ENCODE peak calls at places on chromosomes 1 and 21, in seven cellular contexts. L is BE2C, Z is GM20000, I is Calu3, O is HFF-Myc, W is AG09319, V is PC-3. G is an unnamed sample.

GRCh38 chr21:34592120-34592561 is 22.8 kb downstream of the RCAN1 start:
- DNase-seq in I (no peak), W (no peak), Z (no peak), O (no peak), V (no peak), L (no peak), G (no peak)

GRCh38 chr1:234919061-234919755 is 209.4 kb downstream of the TOMM20 start:
- DNase-seq in W (no peak), Z (no peak), V (no peak), O (no peak), I (no peak), L (no peak), G (no peak)

GRCh38 chr1:201153474-201154388 is 543 bp downstream of the TMEM9 start:
- DNase-seq in Z (no peak), O (no peak), I (no peak), L (no peak), W (no peak), V (peak), G (no peak)

GRCh38 chr1:22643381-22643780 is at the start of gene C1QC:
- DNase-seq in W (no peak), I (no peak), O (no peak), V (no peak), Z (no peak), L (no peak), G (no peak)

GRCh38 chr1:219374636-219375035 is 201.0 kb downstream of the LYPLAL1 start:
- DNase-seq in L (no peak), V (no peak), Z (no peak), I (no peak), W (no peak), O (no peak), G (no peak)

GRCh38 chr1:199449221-199449620 is 578.3 kb upstream of the NR5A2 start:
- DNase-seq in I (no peak), O (no peak), W (no peak), L (no peak), Z (no peak), V (no peak), G (no peak)

GRCh38 chr1:156090138-156090821 is 8.0 kb upstream of the MEX3A start:
- DNase-seq in O (no peak), I (no peak), Z (no peak), L (no peak), W (no peak), V (no peak), G (no peak)

GRCh38 chr1:17635811-17636210 is 96.3 kb downstream of the ARHGEF10L start:
- DNase-seq in W (no peak), Z (no peak), L (no peak), O (no peak), V (no peak), I (no peak), G (no peak)

GRCh38 chr21:16587671-16588379 is 858.0 kb downstream of the USP25 start:
- DNase-seq in O (no peak), I (no peak), L (peak), Z (no peak), W (no peak), V (peak), G (no peak)

GRCh38 chr1:6601865-6602668 is 602 bp downstream of the KLHL21 start:
- DNase-seq in V (peak), O (no peak), W (no peak), L (peak), I (peak), Z (peak), G (no peak)

GRCh38 chr1:6601049-6601864 is 1.4 kb downstream of the KLHL21 start:
- DNase-seq in L (no peak), W (peak), V (peak), I (peak), O (peak), Z (peak), G (no peak)

GRCh38 chr1:6603424-6603850 is 768 bp upstream of the KLHL21 start:
- DNase-seq in L (peak), O (peak), Z (peak), I (no peak), W (no peak), V (peak), G (no peak)

GRCh38 chr1:6602669-6603423 is at the start of gene KLHL21:
- DNase-seq in W (peak), I (peak), L (peak), V (peak), O (peak), Z (peak), G (peak)

DNA sequence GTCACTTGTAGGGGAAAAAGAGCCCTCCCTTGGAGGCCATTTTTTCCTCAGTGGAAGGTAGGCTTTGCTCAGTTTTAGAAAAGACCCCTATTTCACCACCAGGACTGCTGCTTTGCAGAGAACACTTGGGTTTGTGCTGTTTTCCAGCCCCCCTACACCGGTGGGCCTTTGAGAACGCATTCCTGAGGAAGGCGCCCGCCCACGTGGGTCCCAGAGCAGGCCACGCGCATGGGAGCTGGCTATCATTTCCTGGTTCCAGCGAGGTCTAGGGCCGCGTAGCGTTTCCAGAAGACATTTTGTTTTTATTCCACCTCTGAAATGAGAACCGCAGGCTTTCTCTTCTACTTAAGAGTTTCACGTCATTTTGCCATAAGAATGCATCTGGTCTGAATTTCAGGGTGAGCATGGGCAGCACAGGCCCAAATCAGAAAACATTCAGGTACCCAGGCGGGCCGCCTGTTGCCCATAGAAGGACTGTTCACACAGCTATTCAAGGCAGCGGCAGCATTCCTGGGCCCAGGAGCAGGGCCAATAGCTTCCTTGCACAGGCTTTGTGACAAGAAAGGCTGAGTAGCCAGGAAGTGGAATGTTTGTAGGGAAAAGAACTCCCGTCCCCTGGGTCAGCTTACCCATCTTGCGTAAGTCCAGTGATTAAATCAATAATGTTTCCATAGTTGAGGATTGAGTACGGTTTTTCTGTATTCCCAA is 1.3 kb upstream of the KLHL21 start:
- DNase-seq in V (peak), W (peak), Z (no peak), L (no peak), O (peak), I (peak), G (no peak)
- TF ChIP-seq CTCF in V (no peak), W (no peak), Z (no peak), L (no peak), O (no peak), I (no peak), G (no peak)

GRCh38 chr1:117794073-117794472 is 135.3 kb downstream of the GDAP2 start:
- DNase-seq in O (no peak), Z (no peak), I (no peak), L (no peak), W (no peak), V (no peak), G (no peak)

GRCh38 chr1:117795792-117796191 is 133.6 kb downstream of the GDAP2 start:
- DNase-seq in W (no peak), L (no peak), I (no peak), Z (no peak), O (no peak), V (no peak), G (no peak)

GRCh38 chr1:117793396-117793795 is 136.0 kb downstream of the GDAP2 start:
- DNase-seq in V (no peak), O (no peak), Z (no peak), I (no peak), L (no peak), W (no peak), G (no peak)

GRCh38 chr1:117796226-117796625 is 133.2 kb downstream of the GDAP2 start:
- DNase-seq in V (peak), Z (no peak), L (no peak), W (no peak), O (no peak), I (no peak), G (no peak)

GRCh38 chr1:117795190-117795589 is 134.2 kb downstream of the GDAP2 start:
- DNase-seq in W (peak), I (no peak), O (peak), V (peak), Z (no peak), L (peak), G (no peak)
- TF ChIP-seq CTCF in W (peak), I (no peak), O (peak), V (peak), Z (no peak), L (no peak), G (no peak)

GRCh38 chr1:82991569-82991968 is 1007.4 kb downstream of the TTLL7 start:
- DNase-seq in L (no peak), W (no peak), O (peak), Z (no peak), I (no peak), V (no peak), G (no peak)
- TF ChIP-seq CTCF in L (no peak), W (no peak), O (no peak), Z (no peak), I (no peak), V (no peak), G (no peak)

GRCh38 chr1:119829636-119830035 is 18.4 kb upstream of the REG4 start:
- DNase-seq in I (no peak), V (no peak), O (no peak), W (no peak), L (no peak), Z (no peak), G (no peak)

GRCh38 chr1:119828266-119828665 is 17.0 kb upstream of the REG4 start:
- DNase-seq in L (no peak), V (no peak), O (no peak), I (no peak), Z (no peak), W (no peak), G (no peak)

GRCh38 chr1:119831027-119831426 is 19.8 kb upstream of the REG4 start:
- DNase-seq in L (no peak), V (no peak), O (no peak), W (no peak), I (no peak), Z (no peak), G (no peak)

GRCh38 chr1:119822406-119822805 is 11.1 kb upstream of the REG4 start:
- DNase-seq in O (no peak), Z (no peak), V (no peak), I (no peak), W (no peak), L (no peak), G (no peak)

DNA sequence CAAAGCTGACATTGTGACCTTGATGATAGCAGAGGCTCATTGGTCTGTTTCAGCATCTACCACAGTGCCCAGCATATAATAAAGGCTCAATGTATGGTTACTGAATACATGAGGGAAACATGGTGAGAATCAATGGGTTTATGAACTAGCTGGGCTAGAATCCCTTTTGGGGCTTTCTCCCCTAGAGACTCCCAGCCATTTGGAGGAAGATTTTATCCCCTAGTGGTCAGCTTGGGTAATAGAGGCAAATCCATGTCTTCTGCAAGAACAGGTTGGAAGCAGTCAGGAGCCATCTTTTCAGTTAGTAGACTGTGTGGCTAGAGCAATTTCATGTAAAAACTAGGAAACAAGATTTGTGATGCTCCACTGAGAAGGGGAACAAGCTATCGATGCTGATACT is 15.8 kb upstream of the REG4 start:
- DNase-seq in O (no peak), I (no peak), L (no peak), W (no peak), V (peak), Z (peak), G (no peak)
- TF ChIP-seq CTCF in O (peak), I (peak), L (peak), W (peak), V (peak), Z (no peak), G (peak)

DNA sequence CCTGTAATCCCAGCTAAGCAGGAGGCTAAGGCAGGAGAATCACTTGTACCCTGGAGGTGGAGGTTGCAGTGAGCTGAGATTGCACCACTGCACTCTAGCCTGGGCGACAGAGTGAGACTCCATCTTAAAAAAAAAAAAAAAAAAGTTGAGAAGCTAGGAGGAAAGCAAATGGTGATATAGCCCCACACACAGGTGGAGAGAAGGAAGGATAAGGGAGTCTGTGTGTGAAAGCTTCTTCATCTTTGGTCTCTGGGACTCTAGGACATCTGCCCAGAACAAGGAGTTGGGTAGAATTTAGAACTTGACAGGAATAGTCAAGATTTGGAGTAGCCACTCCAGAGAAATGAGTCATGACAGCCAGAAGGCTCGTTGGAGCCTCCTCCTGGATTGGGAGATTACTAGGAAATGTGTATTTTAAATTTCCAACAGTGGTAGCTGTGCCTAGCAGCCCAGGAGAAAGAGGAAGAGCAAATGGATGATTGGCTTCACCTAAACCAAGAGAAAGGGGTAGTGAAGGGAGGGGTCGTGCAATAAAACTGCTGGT is 19.9 kb downstream of the NPL start:
- DNase-seq in L (no peak), V (peak), O (no peak), Z (no peak), W (no peak), I (no peak), G (no peak)
- TF ChIP-seq CTCF in L (no peak), V (no peak), O (no peak), Z (no peak), W (no peak), I (no peak), G (no peak)

DNA sequence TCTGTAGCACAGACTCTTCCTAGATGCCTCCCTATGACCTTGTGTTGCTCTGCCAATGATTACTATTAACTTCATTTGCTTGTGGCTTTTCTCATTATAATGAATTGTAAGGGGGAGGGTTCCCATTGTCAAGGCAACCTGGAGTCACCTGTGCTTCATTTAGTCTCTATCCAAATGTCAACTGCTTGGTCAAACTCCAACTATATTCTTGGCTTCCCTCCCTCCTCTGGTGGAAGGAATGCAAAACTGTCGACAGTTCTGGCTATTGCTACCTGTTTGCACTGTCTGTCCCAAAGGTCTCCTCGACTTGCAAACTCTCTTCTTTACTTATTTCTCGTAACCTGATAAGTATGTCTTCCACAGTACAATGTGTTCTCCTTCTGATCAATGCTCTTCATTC is 100.3 kb downstream of the CACNA1E start:
- DNase-seq in L (no peak), V (no peak), W (no peak), I (peak), O (no peak), Z (no peak), G (no peak)
- TF ChIP-seq CTCF in L (peak), V (no peak), W (no peak), I (no peak), O (no peak), Z (no peak), G (no peak)

DNA sequence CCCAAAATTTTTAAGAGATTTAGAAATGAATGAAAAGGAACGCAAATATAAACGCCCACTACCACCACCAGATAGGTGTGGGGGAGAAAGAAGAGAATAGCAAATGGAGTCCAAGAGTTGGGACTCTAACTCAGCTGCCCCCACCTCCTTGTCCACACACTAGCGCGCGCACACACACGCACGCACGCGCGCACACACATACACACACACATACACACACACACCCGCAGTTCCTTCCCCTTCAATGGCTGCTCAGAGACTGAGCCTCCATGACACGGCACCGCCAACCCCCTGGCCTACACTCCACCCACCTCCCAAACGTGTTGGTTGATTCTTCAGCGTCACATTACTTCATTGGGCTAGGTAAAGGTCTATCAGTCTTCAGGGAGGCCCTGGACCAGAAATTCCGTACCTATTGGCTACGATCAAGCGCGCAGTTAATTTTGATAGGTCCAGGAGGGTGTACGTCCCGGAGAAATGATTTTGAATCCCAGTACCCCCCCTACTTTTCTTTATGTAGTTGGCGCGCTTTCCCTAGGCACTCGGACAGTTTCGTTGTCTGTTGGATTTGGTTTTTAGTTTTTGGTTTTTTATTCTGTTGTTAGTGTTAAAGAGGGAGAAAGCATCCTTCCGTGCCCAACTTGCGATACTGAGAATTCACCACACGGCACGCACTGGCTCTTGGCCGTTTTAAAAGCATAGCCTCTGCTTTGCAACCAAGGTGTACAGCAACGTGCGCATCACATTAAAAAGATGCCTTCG is at the start of gene ANP32E:
- DNase-seq in I (peak), V (peak), L (peak), O (peak), Z (peak), W (peak), G (peak)
- TF ChIP-seq CTCF in I (no peak), V (no peak), L (peak), O (no peak), Z (no peak), W (no peak), G (peak)

DNA sequence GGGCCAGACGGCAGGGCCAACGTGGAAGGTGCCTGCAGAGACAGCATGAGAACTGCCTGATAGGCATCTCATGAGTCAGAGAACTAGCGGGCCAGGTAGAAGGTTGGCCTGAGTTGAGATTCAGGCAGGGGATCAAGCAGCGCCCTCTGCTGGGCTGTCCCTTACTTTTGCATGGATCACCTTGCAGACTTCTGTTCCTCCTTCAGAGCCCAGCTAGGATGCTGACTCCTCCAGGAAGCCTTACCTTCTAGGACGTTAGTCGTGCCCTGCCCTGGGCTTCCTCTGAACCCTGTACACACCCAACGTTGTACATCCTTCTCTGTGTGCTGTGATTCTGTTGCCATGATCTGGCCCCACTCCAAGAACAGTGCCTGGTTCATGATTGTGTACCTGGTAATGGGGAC is 231.3 kb upstream of the VAMP3 start:
- DNase-seq in V (peak), I (peak), L (peak), W (no peak), O (no peak), Z (no peak), G (no peak)
- TF ChIP-seq CTCF in V (peak), I (peak), L (peak), W (peak), O (no peak), Z (no peak), G (peak)

DNA sequence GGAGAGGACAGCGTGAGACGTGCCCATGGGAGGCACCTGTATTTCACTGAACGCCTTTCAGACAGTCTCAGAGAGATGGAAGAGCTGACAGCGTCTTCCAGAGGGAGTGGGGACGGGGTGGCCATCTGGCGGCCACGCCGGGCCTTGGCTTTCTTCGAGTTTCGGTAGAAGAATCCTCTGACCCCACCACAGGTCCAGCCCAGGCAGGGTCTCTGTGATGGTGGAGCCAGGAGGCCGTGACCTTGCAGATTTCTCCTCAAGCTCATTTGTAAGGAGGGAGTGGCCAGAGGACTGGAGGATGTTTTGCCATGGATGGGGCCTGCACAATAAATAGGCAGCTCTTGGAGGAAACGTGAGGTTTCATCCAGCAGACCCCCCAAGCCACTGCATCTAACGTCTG is 47.5 kb upstream of the ADARB1 start:
- DNase-seq in V (no peak), L (peak), I (no peak), O (no peak), Z (no peak), W (no peak), G (no peak)
- TF ChIP-seq CTCF in V (no peak), L (no peak), I (no peak), O (no peak), Z (no peak), W (no peak), G (no peak)